ENCODE peak calls at places on chromosome 13, in eight cellular contexts. I is left ventricle myocardium inferior; X is heart right ventricle; F is cardiac muscle cell; W is psoas muscle; M is testis; O is heart left ventricle; V is CD4-positive, alpha-beta memory T cell. U is an unnamed sample. For H3K4me1, the result is how much of the 10 kb centered on the place peaks cover.

GRCh38 chr13:39132286-39132685 is 94.0 kb downstream of the NHLRC3 start:
- DNase-seq in I (no peak), X (no peak), F (no peak), W (no peak), M (no peak), O (no peak), V (no peak), U (no peak)

GRCh38 chr13:65926750-65927171 is 1303.4 kb downstream of the PCDH9 start:
- DNase-seq in I (peak), X (peak), F (peak), W (peak), M (no peak), O (no peak), V (no peak), U (peak)

GRCh38 chr13:78540424-78540823 is 62.9 kb downstream of the POU4F1 start:
- DNase-seq in I (no peak), X (no peak), F (peak), W (no peak), M (no peak), O (no peak), V (no peak), U (no peak)

GRCh38 chr13:105969761-105970160 is 565.7 kb downstream of the EFNB2 start:
- DNase-seq in I (no peak), X (no peak), F (no peak), W (no peak), M (no peak), O (no peak), V (no peak), U (no peak)

GRCh38 chr13:86397640-86398039 is 598.4 kb upstream of the SLITRK6 start:
- DNase-seq in I (no peak), X (no peak), F (no peak), W (no peak), M (no peak), O (no peak), V (no peak), U (no peak)

GRCh38 chr13:28704919-28705318 is 13.9 kb downstream of the SLC46A3 start:
- DNase-seq in I (no peak), X (no peak), F (no peak), W (no peak), M (no peak), O (no peak), V (no peak), U (no peak)

GRCh38 chr13:48496796-48497195 is 36.1 kb downstream of the RCBTB2 start:
- DNase-seq in I (no peak), X (no peak), F (no peak), W (no peak), M (no peak), O (no peak), V (peak), U (no peak)

GRCh38 chr13:43136940-43137574 is 113.7 kb downstream of the DNAJC15 start:
- DNase-seq in I (no peak), X (no peak), F (no peak), W (no peak), M (no peak), O (no peak), V (no peak), U (no peak)

GRCh38 chr13:21232196-21232595 is 55.7 kb downstream of the MRPL57 start:
- DNase-seq in I (no peak), X (no peak), F (no peak), W (peak), M (peak), O (no peak), V (no peak), U (no peak)

GRCh38 chr13:105773887-105774538 is 761.4 kb downstream of the EFNB2 start:
- DNase-seq in I (no peak), X (no peak), F (no peak), W (no peak), M (no peak), O (no peak), V (no peak), U (no peak)

GRCh38 chr13:113178896-113179167 is 20.4 kb downstream of the PROZ start:
- DNase-seq in I (no peak), X (no peak), F (no peak), W (no peak), M (no peak), O (no peak), V (no peak), U (no peak)

DNA sequence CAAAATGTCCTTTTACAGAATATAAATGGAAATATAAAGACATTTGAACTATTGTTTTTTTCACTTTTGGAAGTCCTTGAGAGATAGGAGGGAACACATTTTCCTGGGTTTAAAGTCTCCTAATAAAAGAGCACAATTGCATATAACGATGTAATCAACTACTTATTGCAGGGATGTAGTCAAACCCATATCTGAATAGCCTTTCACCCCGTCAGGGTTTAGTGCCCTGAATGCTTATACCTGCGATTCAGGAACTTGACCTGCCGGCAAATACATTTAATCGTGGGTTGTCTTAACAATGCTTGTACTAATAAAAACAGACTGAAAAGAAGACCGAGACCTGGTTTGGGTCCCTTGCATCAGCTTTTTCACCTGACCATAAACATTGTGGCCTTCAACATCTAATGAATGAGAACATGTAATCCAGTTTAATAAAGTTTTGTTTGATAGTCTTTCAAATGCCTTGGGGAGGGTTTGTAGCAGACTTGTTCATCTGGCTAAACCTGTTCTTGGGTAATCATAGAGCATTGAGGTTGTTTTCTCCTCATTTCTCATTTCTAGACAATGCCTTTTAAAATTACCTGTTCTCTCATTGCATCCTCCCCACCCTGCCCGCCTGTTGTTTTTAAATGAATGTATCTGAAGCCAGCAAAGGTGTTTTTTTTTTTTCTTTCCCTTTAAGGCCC is 7.0 kb downstream of the KLF5 start:
- DNase-seq in I (no peak), X (no peak), F (no peak), W (no peak), M (no peak), O (no peak), V (no peak), U (no peak)
- H3K4me1 ChIP-seq in I (under half), X (under half), F (under half), W (under half), M (under half), O (under half), V (under half), U (under half)

GRCh38 chr13:67224148-67224846 is 5.8 kb downstream of the PCDH9 start:
- DNase-seq in I (peak), X (peak), F (peak), W (peak), M (peak), O (peak), V (peak), U (peak)

GRCh38 chr13:67226686-67227085 is 3.5 kb downstream of the PCDH9 start:
- DNase-seq in I (no peak), X (no peak), F (no peak), W (no peak), M (no peak), O (no peak), V (no peak), U (no peak)

GRCh38 chr13:67227131-67227983 is 2.8 kb downstream of the PCDH9 start:
- DNase-seq in I (no peak), X (no peak), F (no peak), W (no peak), M (no peak), O (no peak), V (no peak), U (no peak)

GRCh38 chr13:67223742-67224141 is 6.4 kb downstream of the PCDH9 start:
- DNase-seq in I (no peak), X (no peak), F (no peak), W (no peak), M (no peak), O (no peak), V (no peak), U (no peak)

DNA sequence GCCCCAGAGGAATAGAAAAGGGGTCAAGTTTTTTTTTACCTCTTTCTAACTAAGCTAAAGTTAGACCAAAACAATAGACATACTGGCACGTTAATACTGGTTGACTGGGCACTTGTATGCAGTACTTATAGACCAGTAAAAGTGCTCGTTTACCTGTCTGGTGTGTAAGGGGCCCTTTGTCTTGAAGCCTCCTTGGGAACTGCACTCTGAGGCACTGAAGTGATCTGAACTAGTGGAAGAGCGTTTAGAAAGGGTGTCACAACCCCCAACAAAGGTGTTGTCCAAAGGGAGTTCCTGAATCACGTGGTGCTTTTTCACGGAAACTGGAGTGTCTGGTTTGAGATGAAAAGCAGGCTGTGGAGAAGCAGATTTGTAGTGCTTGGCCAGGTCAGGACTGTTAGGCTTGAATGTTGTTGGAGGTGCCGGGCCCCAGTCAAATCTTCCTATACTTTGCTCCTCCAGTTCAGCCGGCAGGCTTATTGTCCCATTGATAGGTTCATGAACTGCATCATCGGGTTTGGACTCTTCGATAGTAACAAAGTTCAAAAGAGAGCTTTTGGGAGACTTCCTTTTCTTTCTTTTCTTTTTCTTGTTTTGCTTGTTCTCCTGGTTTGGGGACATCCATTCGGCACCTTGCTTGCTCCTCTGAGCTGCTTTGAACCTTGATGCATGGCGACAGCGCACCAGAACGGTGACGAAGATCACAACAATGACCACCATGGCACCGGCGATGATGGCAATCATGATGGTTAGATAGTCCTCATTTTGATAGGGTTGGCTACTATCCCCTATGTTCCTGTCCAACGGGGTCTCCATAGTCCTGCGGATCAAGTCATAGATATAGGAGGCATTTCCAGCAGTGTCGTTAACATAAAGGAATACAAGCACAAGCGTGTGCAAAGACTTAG is 4.6 kb downstream of the PCDH9 start:
- DNase-seq in I (no peak), X (no peak), F (no peak), W (peak), M (no peak), O (no peak), V (no peak), U (no peak)
- H3K4me3 ChIP-seq in I (peak), X (no peak), F (no peak), W (no peak), M (no peak), O (no peak), V (no peak), U (peak)

DNA sequence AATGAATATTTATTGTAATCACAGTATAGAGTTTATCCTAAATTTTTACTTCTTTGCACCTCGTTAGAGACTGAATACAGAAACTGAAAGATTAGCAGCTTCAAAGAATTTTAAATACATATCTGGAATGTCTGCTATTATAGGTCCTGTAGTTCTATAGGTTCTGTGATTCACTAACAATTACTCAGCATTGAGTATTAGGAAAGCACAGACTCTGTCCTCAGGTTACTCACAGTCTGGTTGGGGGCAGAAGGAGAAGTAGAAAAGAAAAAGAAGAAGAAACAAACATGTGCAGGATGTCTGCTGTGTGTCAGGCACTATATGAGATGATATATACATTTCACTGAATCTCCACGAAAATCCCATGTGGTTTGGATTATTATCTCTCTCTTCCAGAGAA is 40.0 kb downstream of the SERTM1 start:
- DNase-seq in I (no peak), X (no peak), F (no peak), W (no peak), M (no peak), O (no peak), V (no peak), U (no peak)
- H3K4me1 ChIP-seq in I (under half), X (under half), F (under half), W (under half), M (under half), O (under half), V (under half), U (under half)

GRCh38 chr13:68173111-68173510 is 943.0 kb upstream of the PCDH9 start:
- DNase-seq in I (no peak), X (no peak), F (no peak), W (no peak), M (no peak), O (no peak), V (no peak), U (no peak)
- H3K4me3 ChIP-seq in I (no peak), X (no peak), F (no peak), W (no peak), M (no peak), O (no peak), V (no peak), U (no peak)

DNA sequence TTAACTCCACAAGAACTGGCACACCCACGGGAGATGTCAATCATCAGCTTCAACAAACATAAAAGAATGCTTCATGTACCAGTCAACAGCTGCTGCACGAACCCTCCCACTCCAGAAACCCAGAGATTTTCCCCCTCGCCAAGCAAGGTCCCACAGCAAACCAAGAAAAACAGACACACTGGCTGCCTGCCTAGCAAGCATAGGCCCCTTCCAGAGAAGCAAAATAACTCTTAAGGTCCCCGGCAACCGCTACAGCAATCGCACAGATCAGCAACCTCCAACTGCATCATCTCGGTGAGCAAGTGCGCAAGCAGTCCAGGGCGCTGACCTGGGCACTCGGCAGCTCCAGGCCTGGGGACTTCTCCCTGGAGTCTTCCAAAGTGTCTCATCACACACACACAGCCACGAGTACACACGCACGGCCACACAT is 125.2 kb downstream of the STK24 start:
- DNase-seq in I (peak), X (no peak), F (no peak), W (peak), M (no peak), O (no peak), V (no peak), U (peak)
- H3K4me1 ChIP-seq in I (half or more), X (half or more), F (under half), W (under half), M (under half), O (under half), V (under half), U (under half)

GRCh38 chr13:51773515-51773914 is 30.4 kb downstream of the DHRS12 start:
- DNase-seq in I (no peak), X (no peak), F (no peak), W (no peak), M (no peak), O (no peak), V (no peak), U (no peak)
- H3K4me3 ChIP-seq in I (no peak), X (no peak), F (no peak), W (no peak), M (no peak), O (no peak), V (no peak), U (no peak)

DNA sequence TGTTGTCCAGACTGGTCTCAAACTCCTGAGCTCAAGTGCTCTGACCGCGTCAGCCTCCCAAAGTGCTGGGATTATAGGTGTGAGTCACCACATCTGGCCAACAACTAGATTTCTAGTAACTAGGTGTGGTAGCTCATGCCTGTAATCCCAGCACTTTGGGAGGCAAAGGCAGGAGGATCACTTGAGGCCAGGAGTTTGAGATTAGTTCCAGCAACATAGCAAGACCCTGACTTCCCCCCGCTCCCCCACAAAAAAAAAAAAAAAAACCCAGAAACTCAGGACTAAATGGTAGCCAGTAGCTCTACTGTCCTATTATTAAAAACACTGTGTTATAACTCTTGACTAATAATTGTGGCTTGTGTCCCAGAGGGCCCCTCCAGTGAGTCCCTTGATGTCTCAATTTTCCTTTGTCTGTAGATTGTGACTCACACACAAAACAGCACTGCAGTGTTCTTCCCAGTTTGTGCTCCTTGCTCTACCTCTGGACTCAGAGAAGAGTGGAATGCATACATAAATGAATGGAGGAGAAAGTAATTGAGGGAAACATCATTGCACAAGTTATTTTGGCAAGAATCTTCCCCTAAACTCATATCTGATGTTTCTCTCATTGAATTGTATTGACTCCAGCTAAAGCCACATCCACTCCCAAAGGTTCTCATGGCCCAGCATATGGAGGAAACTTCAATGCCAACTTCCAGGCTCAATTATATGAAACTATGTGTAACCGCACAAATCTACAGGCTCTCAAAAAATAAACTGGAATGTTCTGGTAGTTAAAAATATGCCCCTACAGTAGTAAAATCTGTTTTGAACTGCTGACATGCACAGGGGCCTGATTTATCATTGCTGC is 8.8 kb downstream of the TPT1 start:
- DNase-seq in I (no peak), X (no peak), F (no peak), W (no peak), M (no peak), O (no peak), V (no peak), U (no peak)
- H3K4me1 ChIP-seq in I (half or more), X (half or more), F (under half), W (half or more), M (under half), O (under half), V (half or more), U (half or more)

DNA sequence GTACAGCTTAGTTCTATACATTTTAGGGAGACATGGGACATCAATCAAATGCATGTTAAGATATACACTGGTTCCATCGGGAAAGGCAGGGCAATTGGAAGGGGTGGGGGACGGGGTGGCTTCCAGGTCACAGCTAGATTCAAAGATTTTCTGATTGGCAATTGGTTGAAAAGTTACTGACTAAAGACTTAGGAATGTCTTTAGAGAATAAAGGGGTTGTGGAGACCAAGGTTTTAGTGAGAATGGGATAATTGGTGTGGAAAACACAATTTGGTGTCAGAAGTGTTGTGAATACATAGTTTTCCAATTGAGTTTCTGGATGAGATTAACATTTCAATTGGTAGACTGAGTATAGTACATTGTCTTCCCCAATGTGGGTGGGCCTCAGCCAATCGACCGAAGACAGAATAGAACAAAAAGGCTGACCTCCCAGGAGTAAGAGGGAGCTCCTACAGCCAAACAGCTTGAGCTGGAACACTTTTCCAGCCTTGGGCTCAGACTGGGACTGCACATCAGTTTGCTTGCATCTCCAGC is 988 bp upstream of the CCDC169 start:
- DNase-seq in I (no peak), X (no peak), F (no peak), W (no peak), M (peak), O (no peak), V (no peak), U (no peak)
- H3K4me3 ChIP-seq in I (peak), X (no peak), F (peak), W (peak), M (no peak), O (no peak), V (no peak), U (no peak)

GRCh38 chr13:33272531-33273124 is 12.9 kb downstream of the STARD13 start:
- DNase-seq in I (no peak), X (no peak), F (no peak), W (no peak), M (no peak), O (no peak), V (no peak), U (no peak)
- H3K4me1 ChIP-seq in I (half or more), X (half or more), F (under half), W (under half), M (under half), O (half or more), V (under half), U (under half)